ENCODE peak calls at places on chromosome 14, in four cellular contexts. P, Z, Q and Y are unnamed samples. For H3K4me1 and H3K9me3, the result is how much of the 10 kb centered on the place peaks cover.

GRCh38 chr14:89243286-89243685 is 173.7 kb downstream of the FOXN3 start:
- DNase-seq in P (no peak), Z (no peak), Q (no peak), Y (no peak)

GRCh38 chr14:97977711-97978261 is 1180.6 kb downstream of the VRK1 start:
- DNase-seq in P (peak), Z (peak), Q (peak), Y (peak)

GRCh38 chr14:33915682-33916081 is 35.2 kb downstream of the EGLN3 start:
- DNase-seq in P (no peak), Z (no peak), Q (no peak), Y (no peak)

GRCh38 chr14:30620178-30620577 is 1.9 kb upstream of the SCFD1 start:
- DNase-seq in P (peak), Z (no peak), Q (no peak), Y (no peak)

GRCh38 chr14:55454264-55455151 is 14.1 kb upstream of the TBPL2 start:
- DNase-seq in P (peak), Z (peak), Q (no peak), Y (peak)

GRCh38 chr14:58238252-58239247 is 6.1 kb upstream of the PSMA3 start:
- DNase-seq in P (peak), Z (peak), Q (no peak), Y (peak)

GRCh38 chr14:23094666-23095195 is at the start of gene ACIN1:
- DNase-seq in P (peak), Z (no peak), Q (no peak), Y (peak)

GRCh38 chr14:96274122-96274910 is 18.3 kb downstream of the BDKRB1 start:
- DNase-seq in P (no peak), Z (no peak), Q (no peak), Y (no peak)

GRCh38 chr14:79543966-79544365 is 667.3 kb downstream of the DIO2 start:
- DNase-seq in P (no peak), Z (no peak), Q (no peak), Y (peak)

GRCh38 chr14:70881549-70882174 is 25.6 kb upstream of the PCNX1 start:
- DNase-seq in P (no peak), Z (no peak), Q (no peak), Y (no peak)

GRCh38 chr14:86166541-86166940 is 636.6 kb downstream of the FLRT2 start:
- DNase-seq in P (no peak), Z (no peak), Q (no peak), Y (no peak)

GRCh38 chr14:35435177-35435576 is 30.6 kb upstream of the NFKBIA start:
- DNase-seq in P (peak), Z (no peak), Q (no peak), Y (no peak)

GRCh38 chr14:95609398-95609990 is 74.6 kb downstream of the GLRX5 start:
- DNase-seq in P (peak), Z (peak), Q (no peak), Y (peak)

GRCh38 chr14:24513009-24513408 is 4.9 kb upstream of the CMA1 start:
- DNase-seq in P (no peak), Z (no peak), Q (no peak), Y (no peak)

GRCh38 chr14:58465425-58465824 is 37.9 kb downstream of the KIAA0586 start:
- DNase-seq in P (peak), Z (no peak), Q (no peak), Y (no peak)

GRCh38 chr14:21940887-21941855 is 267.6 kb upstream of the OR4E1 start:
- DNase-seq in P (peak), Z (peak), Q (no peak), Y (no peak)

GRCh38 chr14:96538663-96539317 is 36.6 kb downstream of the PAPOLA start:
- DNase-seq in P (no peak), Z (no peak), Q (no peak), Y (no peak)

GRCh38 chr14:30648471-30648870 is 26.4 kb downstream of the SCFD1 start:
- DNase-seq in P (no peak), Z (no peak), Q (no peak), Y (no peak)

GRCh38 chr14:72291908-72292688 is 359.9 kb downstream of the RGS6 start:
- DNase-seq in P (peak), Z (peak), Q (no peak), Y (no peak)

GRCh38 chr14:74502236-74503019 is 8.9 kb downstream of the ISCA2 start:
- DNase-seq in P (peak), Z (peak), Q (no peak), Y (no peak)

GRCh38 chr14:32469388-32470160 is 140.5 kb downstream of the AKAP6 start:
- DNase-seq in P (peak), Z (no peak), Q (no peak), Y (no peak)

GRCh38 chr14:54503476-54503875 is 6.2 kb upstream of the CGRRF1 start:
- DNase-seq in P (peak), Z (no peak), Q (no peak), Y (no peak)

GRCh38 chr14:67524152-67524963 is 8.7 kb upstream of the PLEKHH1 start:
- DNase-seq in P (no peak), Z (no peak), Q (no peak), Y (no peak)

GRCh38 chr14:64040044-64040443 is 187.2 kb downstream of the SYNE2 start:
- DNase-seq in P (no peak), Z (no peak), Q (no peak), Y (no peak)

GRCh38 chr14:95614335-95614734 is 71.9 kb upstream of the TCL1B start:
- DNase-seq in P (peak), Z (no peak), Q (no peak), Y (no peak)

GRCh38 chr14:104680806-104681688 is 8.4 kb upstream of the INF2 start:
- DNase-seq in P (peak), Z (no peak), Q (peak), Y (peak)

GRCh38 chr14:91221270-91221669 is 23.2 kb downstream of the GPR68 start:
- DNase-seq in P (no peak), Z (no peak), Q (no peak), Y (no peak)
- H3K4me1 ChIP-seq in P (under half), Z (under half), Q (under half), Y (under half)

GRCh38 chr14:103205541-103205906 is 82.3 kb downstream of the TNFAIP2 start:
- DNase-seq in P (no peak), Z (peak), Q (no peak), Y (no peak)

GRCh38 chr14:103207038-103207403 is 83.8 kb downstream of the TNFAIP2 start:
- DNase-seq in P (no peak), Z (peak), Q (peak), Y (peak)

GRCh38 chr14:103207404-103208072 is 84.3 kb downstream of the TNFAIP2 start:
- DNase-seq in P (no peak), Z (peak), Q (peak), Y (no peak)

GRCh38 chr14:103204852-103205540 is 81.7 kb downstream of the TNFAIP2 start:
- DNase-seq in P (peak), Z (no peak), Q (no peak), Y (no peak)

DNA sequence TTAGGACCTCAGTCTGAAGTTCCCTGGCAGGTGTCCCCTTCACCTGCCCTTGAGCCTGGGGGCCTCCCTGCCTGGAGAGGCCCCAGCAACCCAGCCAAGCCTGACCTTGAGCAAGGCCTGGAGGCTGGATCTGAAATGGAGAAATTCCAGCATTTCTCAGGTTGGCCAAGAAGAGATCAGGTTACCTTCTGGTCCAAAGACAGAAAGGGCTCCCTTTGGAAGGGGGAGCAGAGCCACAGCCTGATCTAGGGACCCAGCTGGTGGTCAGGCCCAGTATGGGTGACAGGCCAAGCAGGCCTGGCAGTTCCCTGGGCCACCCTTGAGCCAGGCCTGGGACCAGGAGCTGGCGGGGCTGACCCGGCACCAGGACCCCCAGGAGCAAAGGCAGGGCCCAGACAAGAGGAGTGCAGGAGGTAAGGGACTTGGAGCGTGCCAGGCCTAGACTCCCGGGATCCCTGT is 82.8 kb downstream of the TNFAIP2 start:
- DNase-seq in P (no peak), Z (peak), Q (no peak), Y (no peak)
- H3K9me3 ChIP-seq in P (under half), Z (under half), Q (under half), Y (under half)

DNA sequence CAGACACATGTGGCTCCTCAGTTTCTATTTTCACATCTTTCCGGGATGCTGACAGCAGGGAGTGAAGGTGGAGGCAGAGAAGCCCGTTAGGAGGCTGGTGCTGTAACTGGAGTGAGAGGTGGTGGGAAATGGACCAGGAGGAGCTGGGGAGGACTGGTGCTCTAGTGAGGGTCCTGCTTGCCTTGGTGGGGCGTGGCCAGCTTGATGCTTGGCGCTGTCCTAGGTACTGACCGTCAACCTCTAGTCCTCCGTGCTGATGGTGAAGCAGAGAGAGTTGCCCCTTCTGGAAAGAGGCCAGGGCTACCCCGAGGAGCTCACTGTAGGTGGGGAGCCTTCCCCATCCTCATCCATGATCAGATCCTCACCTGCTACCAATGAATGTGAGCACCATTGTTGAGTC is 1.4 kb downstream of the TRMT61A start:
- DNase-seq in P (no peak), Z (no peak), Q (peak), Y (no peak)
- H3K4me1 ChIP-seq in P (under half), Z (under half), Q (under half), Y (under half)

GRCh38 chr14:76117789-76118188 is 33.9 kb upstream of the GPATCH2L start:
- DNase-seq in P (no peak), Z (no peak), Q (no peak), Y (no peak)

GRCh38 chr14:76123426-76124095 is 28.2 kb upstream of the GPATCH2L start:
- DNase-seq in P (no peak), Z (no peak), Q (no peak), Y (no peak)

GRCh38 chr14:76125506-76125905 is 26.2 kb upstream of the GPATCH2L start:
- DNase-seq in P (no peak), Z (no peak), Q (no peak), Y (no peak)

GRCh38 chr14:76118594-76118993 is 33.1 kb upstream of the GPATCH2L start:
- DNase-seq in P (no peak), Z (no peak), Q (no peak), Y (no peak)

DNA sequence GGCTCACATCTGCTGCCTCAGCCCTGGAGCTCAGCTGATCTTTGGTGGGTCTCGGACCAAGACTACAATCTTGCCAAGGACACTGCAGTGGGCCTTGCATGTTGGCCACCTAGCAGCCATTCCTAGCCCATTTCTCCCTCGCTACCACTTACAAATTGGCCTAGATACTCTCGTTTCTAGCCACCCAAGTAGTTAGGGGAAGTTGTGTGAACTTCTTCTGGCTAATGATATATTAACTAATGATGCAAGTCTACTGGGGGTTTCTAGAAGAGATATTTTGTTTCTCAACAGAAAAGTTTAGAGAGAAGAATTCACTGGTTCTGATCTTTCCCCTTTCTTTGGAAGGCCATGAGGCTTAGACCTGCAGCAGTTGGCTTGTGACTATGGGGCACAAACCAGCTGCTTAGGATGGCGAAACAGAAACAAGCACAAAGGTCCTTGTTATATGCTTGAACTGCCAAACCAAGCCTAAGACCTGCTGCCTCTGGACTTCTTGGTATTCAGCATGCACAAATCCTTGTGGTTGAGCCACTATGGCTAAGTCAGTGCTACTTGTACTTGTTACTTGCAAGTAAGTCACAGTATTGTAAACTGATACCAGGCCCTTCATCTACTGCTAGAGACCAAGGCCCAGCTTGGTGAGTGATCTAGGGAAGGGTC is 30.5 kb upstream of the GPATCH2L start:
- DNase-seq in P (no peak), Z (no peak), Q (no peak), Y (no peak)
- H3K9me3 ChIP-seq in P (under half), Z (under half), Q (under half), Y (under half)

GRCh38 chr14:101839236-101839635 is 77.7 kb downstream of the PPP2R5C start:
- DNase-seq in P (no peak), Z (peak), Q (no peak), Y (no peak)

GRCh38 chr14:101838476-101838875 is 77.0 kb downstream of the PPP2R5C start:
- DNase-seq in P (no peak), Z (peak), Q (no peak), Y (no peak)

GRCh38 chr14:101840649-101841365 is 79.3 kb downstream of the PPP2R5C start:
- DNase-seq in P (no peak), Z (no peak), Q (no peak), Y (no peak)

GRCh38 chr14:101843038-101843437 is 81.5 kb downstream of the PPP2R5C start:
- DNase-seq in P (no peak), Z (no peak), Q (no peak), Y (no peak)

GRCh38 chr14:101839661-101840060 is 78.2 kb downstream of the PPP2R5C start:
- DNase-seq in P (no peak), Z (peak), Q (no peak), Y (no peak)
- H3K4me1 ChIP-seq in P (under half), Z (half or more), Q (under half), Y (under half)

GRCh38 chr14:105894978-105895881 is 368.8 kb downstream of the TMEM121 start:
- DNase-seq in P (no peak), Z (no peak), Q (peak), Y (no peak)
- H3K9me3 ChIP-seq in P (under half), Z (under half), Q (under half), Y (under half)

GRCh38 chr14:92520701-92521415 is 7.3 kb downstream of the RIN3 start:
- DNase-seq in P (no peak), Z (no peak), Q (no peak), Y (no peak)

GRCh38 chr14:92525318-92526095 is 11.9 kb downstream of the RIN3 start:
- DNase-seq in P (no peak), Z (no peak), Q (no peak), Y (no peak)

GRCh38 chr14:92520102-92520651 is 6.6 kb downstream of the RIN3 start:
- DNase-seq in P (no peak), Z (no peak), Q (no peak), Y (no peak)

GRCh38 chr14:92524603-92525185 is 11.1 kb downstream of the RIN3 start:
- DNase-seq in P (no peak), Z (no peak), Q (no peak), Y (no peak)

GRCh38 chr14:92523752-92524151 is 10.2 kb downstream of the RIN3 start:
- DNase-seq in P (no peak), Z (no peak), Q (no peak), Y (no peak)
- H3K4me1 ChIP-seq in P (under half), Z (under half), Q (under half), Y (under half)